ENCODE peak calls at places on chromosomes 1 and 21, in ten cellular contexts. One of them, this sample, is unnamed.

GRCh38 chr1:183304466-183305122 is 113.6 kb downstream of the NMNAT2 start:
- DNase-seq in GM12865: no peak
- DNase-seq in NB4: no peak
- DNase-seq in heart right ventricle: peak
- DNase-seq in fibroblast of pulmonary artery: no peak
- DNase-seq in suprapubic skin: no peak
- DNase-seq in SK-N-SH: no peak
- DNase-seq in astrocyte: no peak
- DNase-seq in A549: no peak
- DNase-seq in IMR-90: no peak
- DNase-seq in this sample: no peak

GRCh38 chr1:15899266-15899665 is 51.8 kb downstream of the SPEN start:
- DNase-seq in GM12865: no peak
- DNase-seq in NB4: no peak
- DNase-seq in heart right ventricle: no peak
- DNase-seq in fibroblast of pulmonary artery: no peak
- DNase-seq in suprapubic skin: no peak
- DNase-seq in SK-N-SH: no peak
- DNase-seq in astrocyte: no peak
- DNase-seq in A549: no peak
- DNase-seq in IMR-90: no peak
- DNase-seq in this sample: no peak

GRCh38 chr1:1272341-1273151 is 1.1 kb downstream of the UBE2J2 start:
- DNase-seq in GM12865: peak
- DNase-seq in NB4: no peak
- DNase-seq in heart right ventricle: no peak
- DNase-seq in fibroblast of pulmonary artery: no peak
- DNase-seq in suprapubic skin: peak
- DNase-seq in SK-N-SH: no peak
- DNase-seq in astrocyte: no peak
- DNase-seq in A549: no peak
- DNase-seq in IMR-90: peak
- DNase-seq in this sample: no peak

GRCh38 chr1:112337028-112337531 is 58.9 kb upstream of the CTTNBP2NL start:
- DNase-seq in GM12865: peak
- DNase-seq in NB4: peak
- DNase-seq in heart right ventricle: peak
- DNase-seq in fibroblast of pulmonary artery: peak
- DNase-seq in suprapubic skin: no peak
- DNase-seq in SK-N-SH: peak
- DNase-seq in astrocyte: no peak
- DNase-seq in A549: peak
- DNase-seq in IMR-90: peak
- DNase-seq in this sample: peak

GRCh38 chr1:17575786-17576584 is 36.5 kb downstream of the ARHGEF10L start:
- DNase-seq in GM12865: no peak
- DNase-seq in NB4: no peak
- DNase-seq in heart right ventricle: no peak
- DNase-seq in fibroblast of pulmonary artery: no peak
- DNase-seq in suprapubic skin: no peak
- DNase-seq in SK-N-SH: no peak
- DNase-seq in astrocyte: no peak
- DNase-seq in A549: no peak
- DNase-seq in IMR-90: no peak
- DNase-seq in this sample: no peak

GRCh38 chr1:208164609-208165008 is 79.6 kb downstream of the PLXNA2 start:
- DNase-seq in GM12865: no peak
- DNase-seq in NB4: no peak
- DNase-seq in heart right ventricle: no peak
- DNase-seq in fibroblast of pulmonary artery: no peak
- DNase-seq in suprapubic skin: no peak
- DNase-seq in SK-N-SH: no peak
- DNase-seq in astrocyte: no peak
- DNase-seq in A549: no peak
- DNase-seq in IMR-90: no peak
- DNase-seq in this sample: no peak

GRCh38 chr21:33848252-33848953 is 67.2 kb downstream of the ATP5PO start:
- DNase-seq in GM12865: no peak
- DNase-seq in NB4: no peak
- DNase-seq in heart right ventricle: no peak
- DNase-seq in fibroblast of pulmonary artery: no peak
- DNase-seq in suprapubic skin: no peak
- DNase-seq in SK-N-SH: no peak
- DNase-seq in astrocyte: no peak
- DNase-seq in A549: no peak
- DNase-seq in IMR-90: no peak
- DNase-seq in this sample: no peak

GRCh38 chr1:197761654-197762053 is 13.6 kb downstream of the DENND1B start:
- DNase-seq in GM12865: peak
- DNase-seq in NB4: peak
- DNase-seq in heart right ventricle: no peak
- DNase-seq in fibroblast of pulmonary artery: no peak
- DNase-seq in suprapubic skin: no peak
- DNase-seq in SK-N-SH: no peak
- DNase-seq in astrocyte: no peak
- DNase-seq in A549: no peak
- DNase-seq in IMR-90: no peak
- DNase-seq in this sample: no peak

GRCh38 chr1:47623174-47623940 is 185.5 kb downstream of the FOXD2 start:
- DNase-seq in GM12865: no peak
- DNase-seq in NB4: no peak
- DNase-seq in heart right ventricle: no peak
- DNase-seq in fibroblast of pulmonary artery: no peak
- DNase-seq in suprapubic skin: no peak
- DNase-seq in SK-N-SH: no peak
- DNase-seq in astrocyte: no peak
- DNase-seq in A549: no peak
- DNase-seq in IMR-90: no peak
- DNase-seq in this sample: no peak

DNA sequence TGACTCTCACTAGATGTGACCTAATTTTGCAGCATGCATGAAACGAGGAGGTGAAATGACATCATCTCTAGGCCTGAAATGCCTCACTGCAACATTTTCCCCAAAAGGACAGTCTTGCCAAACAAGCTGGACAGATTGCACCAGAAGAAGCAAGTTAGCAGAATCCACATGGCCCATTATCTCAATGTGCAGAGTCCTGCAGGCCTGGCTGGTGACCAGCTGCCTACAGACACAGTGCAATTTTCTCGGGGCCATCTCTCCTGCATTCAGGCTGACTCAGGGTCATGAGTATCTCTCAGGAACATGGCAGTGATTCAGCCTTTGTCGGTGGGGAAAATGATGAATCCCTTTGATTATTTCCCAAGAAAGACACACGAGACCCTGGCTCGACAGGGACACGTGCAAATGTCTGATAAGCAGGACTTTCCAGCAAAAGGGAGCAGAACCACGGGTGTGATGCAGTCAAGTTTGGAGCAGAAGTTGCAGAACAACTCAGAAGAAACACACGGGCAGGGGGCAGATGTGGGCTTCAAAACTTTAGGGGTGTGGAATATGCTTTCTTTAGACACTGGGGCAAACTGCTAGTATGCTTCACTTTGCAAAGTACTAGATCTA is 38.7 kb downstream of the TRIM67 start:
- DNase-seq in GM12865: no peak
- DNase-seq in NB4: no peak
- DNase-seq in heart right ventricle: no peak
- DNase-seq in fibroblast of pulmonary artery: peak
- DNase-seq in suprapubic skin: no peak
- DNase-seq in SK-N-SH: peak
- DNase-seq in astrocyte: peak
- DNase-seq in A549: no peak
- DNase-seq in IMR-90: peak
- DNase-seq in this sample: peak
- TF ChIP-seq CTCF in GM12865: no peak
- TF ChIP-seq CTCF in NB4: no peak
- TF ChIP-seq CTCF in heart right ventricle: no peak
- TF ChIP-seq CTCF in fibroblast of pulmonary artery: no peak
- TF ChIP-seq CTCF in suprapubic skin: no peak
- TF ChIP-seq CTCF in SK-N-SH: no peak
- TF ChIP-seq CTCF in astrocyte: no peak
- TF ChIP-seq CTCF in A549: no peak
- TF ChIP-seq CTCF in IMR-90: no peak
- TF ChIP-seq CTCF in this sample: no peak

DNA sequence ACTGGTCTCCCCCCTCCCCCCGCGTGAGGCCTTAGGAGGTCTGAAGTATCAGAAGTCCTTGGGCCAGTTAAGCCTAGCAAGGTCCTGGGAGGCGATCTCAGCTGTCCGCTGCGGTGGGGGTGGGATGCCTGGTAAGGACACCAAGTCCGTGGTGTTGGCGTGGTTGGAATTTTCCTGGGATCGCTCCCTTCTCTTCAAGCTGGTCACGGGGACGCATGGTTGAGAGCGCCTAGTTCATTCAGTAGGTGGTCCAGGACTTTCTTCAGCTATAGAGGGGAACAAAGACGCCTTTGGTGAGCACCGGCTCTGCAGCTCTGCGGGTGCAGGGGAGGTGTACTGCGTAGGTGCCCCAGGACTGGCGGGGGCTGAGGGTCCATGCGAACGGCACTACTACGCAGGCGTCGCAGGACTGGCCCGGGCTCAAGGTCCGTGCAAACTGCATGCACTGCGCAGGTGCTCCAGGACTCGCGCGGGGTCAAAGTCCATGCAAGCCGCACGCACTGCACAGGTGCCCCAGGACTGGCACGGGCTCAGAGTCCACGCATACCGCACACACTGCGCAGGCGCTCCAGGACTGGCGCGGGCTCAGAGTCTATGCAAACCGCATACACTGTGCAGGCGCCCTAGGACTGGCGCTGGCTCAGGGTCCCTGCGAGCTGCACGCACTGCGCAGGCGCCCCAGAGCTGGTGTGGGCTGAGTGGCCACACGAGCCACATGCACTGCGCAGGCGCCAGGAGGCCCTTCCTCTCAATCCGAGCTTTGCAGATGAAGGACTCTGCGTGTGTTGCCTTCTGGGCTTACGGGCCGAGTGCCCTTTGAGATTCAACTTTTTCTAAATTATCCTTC is 36.6 kb upstream of the HMGN1 start:
- DNase-seq in GM12865: peak
- DNase-seq in NB4: peak
- DNase-seq in heart right ventricle: peak
- DNase-seq in fibroblast of pulmonary artery: peak
- DNase-seq in suprapubic skin: peak
- DNase-seq in SK-N-SH: peak
- DNase-seq in astrocyte: peak
- DNase-seq in A549: peak
- DNase-seq in IMR-90: peak
- DNase-seq in this sample: peak
- H3K4me3 ChIP-seq in GM12865: peak
- H3K4me3 ChIP-seq in NB4: peak
- H3K4me3 ChIP-seq in heart right ventricle: peak
- H3K4me3 ChIP-seq in fibroblast of pulmonary artery: peak
- H3K4me3 ChIP-seq in suprapubic skin: peak
- H3K4me3 ChIP-seq in SK-N-SH: no peak
- H3K4me3 ChIP-seq in astrocyte: peak
- H3K4me3 ChIP-seq in A549: peak
- H3K4me3 ChIP-seq in IMR-90: peak
- H3K4me3 ChIP-seq in this sample: peak

DNA sequence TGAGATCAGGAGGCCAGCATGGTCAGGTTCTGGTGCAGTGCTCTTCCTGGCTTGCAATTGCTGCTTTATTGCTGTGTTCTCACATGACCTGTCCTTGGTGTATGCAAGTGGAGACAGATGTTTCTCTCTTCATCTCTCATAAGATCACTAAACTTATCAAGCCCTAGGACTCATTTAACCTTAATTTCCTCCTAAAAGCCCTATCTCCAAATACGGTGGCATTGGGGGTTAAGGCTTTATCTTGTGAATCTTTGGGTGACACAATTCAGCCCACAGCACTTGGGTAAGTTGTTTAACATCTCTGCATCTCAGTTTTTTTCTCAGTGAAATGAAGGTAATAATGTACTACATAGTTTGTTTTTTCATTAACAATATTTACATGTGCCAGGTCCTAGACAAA is 152.4 kb downstream of the RWDD3 start:
- DNase-seq in GM12865: no peak
- DNase-seq in NB4: no peak
- DNase-seq in heart right ventricle: no peak
- DNase-seq in fibroblast of pulmonary artery: no peak
- DNase-seq in suprapubic skin: no peak
- DNase-seq in SK-N-SH: peak
- DNase-seq in astrocyte: no peak
- DNase-seq in A549: no peak
- DNase-seq in IMR-90: no peak
- DNase-seq in this sample: no peak
- TF ChIP-seq CTCF in GM12865: no peak
- TF ChIP-seq CTCF in NB4: no peak
- TF ChIP-seq CTCF in heart right ventricle: no peak
- TF ChIP-seq CTCF in fibroblast of pulmonary artery: no peak
- TF ChIP-seq CTCF in suprapubic skin: no peak
- TF ChIP-seq CTCF in SK-N-SH: no peak
- TF ChIP-seq CTCF in astrocyte: no peak
- TF ChIP-seq CTCF in A549: no peak
- TF ChIP-seq CTCF in IMR-90: no peak
- TF ChIP-seq CTCF in this sample: no peak

GRCh38 chr21:43362928-43363314 is 64.0 kb downstream of the SIK1 start:
- DNase-seq in GM12865: no peak
- DNase-seq in NB4: no peak
- DNase-seq in heart right ventricle: no peak
- DNase-seq in fibroblast of pulmonary artery: no peak
- DNase-seq in suprapubic skin: no peak
- DNase-seq in SK-N-SH: no peak
- DNase-seq in astrocyte: peak
- DNase-seq in A549: no peak
- DNase-seq in IMR-90: no peak
- DNase-seq in this sample: no peak

GRCh38 chr21:43363506-43364260 is 63.2 kb downstream of the SIK1 start:
- DNase-seq in GM12865: no peak
- DNase-seq in NB4: no peak
- DNase-seq in heart right ventricle: no peak
- DNase-seq in fibroblast of pulmonary artery: no peak
- DNase-seq in suprapubic skin: no peak
- DNase-seq in SK-N-SH: no peak
- DNase-seq in astrocyte: no peak
- DNase-seq in A549: no peak
- DNase-seq in IMR-90: no peak
- DNase-seq in this sample: no peak

GRCh38 chr21:43361127-43361492 is 65.8 kb downstream of the SIK1 start:
- DNase-seq in GM12865: peak
- DNase-seq in NB4: peak
- DNase-seq in heart right ventricle: peak
- DNase-seq in fibroblast of pulmonary artery: no peak
- DNase-seq in suprapubic skin: no peak
- DNase-seq in SK-N-SH: peak
- DNase-seq in astrocyte: no peak
- DNase-seq in A549: no peak
- DNase-seq in IMR-90: peak
- DNase-seq in this sample: peak

GRCh38 chr21:43361493-43362296 is 65.2 kb downstream of the SIK1 start:
- DNase-seq in GM12865: peak
- DNase-seq in NB4: no peak
- DNase-seq in heart right ventricle: peak
- DNase-seq in fibroblast of pulmonary artery: no peak
- DNase-seq in suprapubic skin: no peak
- DNase-seq in SK-N-SH: no peak
- DNase-seq in astrocyte: no peak
- DNase-seq in A549: no peak
- DNase-seq in IMR-90: peak
- DNase-seq in this sample: peak

GRCh38 chr21:43362306-43362927 is 64.5 kb downstream of the SIK1 start:
- DNase-seq in GM12865: peak
- DNase-seq in NB4: peak
- DNase-seq in heart right ventricle: peak
- DNase-seq in fibroblast of pulmonary artery: peak
- DNase-seq in suprapubic skin: peak
- DNase-seq in SK-N-SH: peak
- DNase-seq in astrocyte: peak
- DNase-seq in A549: no peak
- DNase-seq in IMR-90: peak
- DNase-seq in this sample: peak
- H3K4me3 ChIP-seq in GM12865: peak
- H3K4me3 ChIP-seq in NB4: no peak
- H3K4me3 ChIP-seq in heart right ventricle: peak
- H3K4me3 ChIP-seq in fibroblast of pulmonary artery: no peak
- H3K4me3 ChIP-seq in suprapubic skin: peak
- H3K4me3 ChIP-seq in SK-N-SH: no peak
- H3K4me3 ChIP-seq in astrocyte: no peak
- H3K4me3 ChIP-seq in A549: no peak
- H3K4me3 ChIP-seq in IMR-90: no peak
- H3K4me3 ChIP-seq in this sample: peak